ENCODE peak calls at places on chromosomes 11 and 22, in four cellular contexts. One of them, this sample, is unnamed.
A peak's percentile ranks its signal among the peaks of the same experiment; 100 is the strongest.

GRCh38 chr11:64967376-64967775 is 4.5 kb downstream of the MAJIN start:
- DNase-seq in psoas muscle: no peak
- DNase-seq in HFFc6: no peak
- DNase-seq in fibroblast of mammary gland: no peak
- DNase-seq in this sample: no peak

GRCh38 chr22:47238886-47239860 is 476.7 kb downstream of the TBC1D22A start:
- DNase-seq in HFFc6: no peak
- DNase-seq in psoas muscle: no peak
- DNase-seq in fibroblast of mammary gland: no peak
- DNase-seq in this sample: no peak

GRCh38 chr11:116180806-116181600 is 591.8 kb downstream of the BUD13 start:
- DNase-seq in HFFc6: no peak
- DNase-seq in psoas muscle: no peak
- DNase-seq in fibroblast of mammary gland: no peak
- DNase-seq in this sample: no peak

GRCh38 chr11:6096417-6096816 is 11.1 kb upstream of the OR56B4 start:
- DNase-seq in fibroblast of mammary gland: no peak
- DNase-seq in HFFc6: no peak
- DNase-seq in psoas muscle: no peak
- DNase-seq in this sample: no peak

GRCh38 chr11:118703563-118704106 is 24.2 kb upstream of the TREH start:
- DNase-seq in HFFc6: no peak
- DNase-seq in psoas muscle: peak; percentile 30
- DNase-seq in fibroblast of mammary gland: no peak
- DNase-seq in this sample: no peak

GRCh38 chr11:33790088-33790487 is 15.8 kb upstream of the FBXO3 start:
- DNase-seq in HFFc6: no peak
- DNase-seq in fibroblast of mammary gland: no peak
- DNase-seq in psoas muscle: no peak
- DNase-seq in this sample: no peak

GRCh38 chr11:96110302-96110701 is 186.4 kb upstream of the MTMR2 start:
- DNase-seq in HFFc6: no peak
- DNase-seq in fibroblast of mammary gland: no peak
- DNase-seq in psoas muscle: no peak
- DNase-seq in this sample: no peak

GRCh38 chr22:22841598-22841997 is 46.0 kb upstream of the IGLL5 start:
- DNase-seq in psoas muscle: no peak
- DNase-seq in HFFc6: no peak
- DNase-seq in fibroblast of mammary gland: no peak
- DNase-seq in this sample: no peak

GRCh38 chr11:2100361-2101170 is 38.6 kb downstream of the IGF2 start:
- DNase-seq in HFFc6: no peak
- DNase-seq in psoas muscle: peak; percentile 7
- DNase-seq in fibroblast of mammary gland: no peak
- DNase-seq in this sample: no peak

GRCh38 chr11:72238040-72238450 is 5.9 kb downstream of the PHOX2A start:
- DNase-seq in psoas muscle: no peak
- DNase-seq in fibroblast of mammary gland: peak; percentile 77
- DNase-seq in HFFc6: peak; percentile 60
- DNase-seq in this sample: no peak

GRCh38 chr22:39344046-39344390 is 5.8 kb upstream of the SYNGR1 start:
- DNase-seq in HFFc6: no peak
- DNase-seq in psoas muscle: no peak
- DNase-seq in fibroblast of mammary gland: no peak
- DNase-seq in this sample: no peak

GRCh38 chr22:39348909-39349505 is 784 bp upstream of the SYNGR1 start:
- DNase-seq in psoas muscle: no peak
- DNase-seq in HFFc6: no peak
- DNase-seq in fibroblast of mammary gland: no peak
- DNase-seq in this sample: no peak

GRCh38 chr22:39341179-39341578 is 8.6 kb upstream of the SYNGR1 start:
- DNase-seq in psoas muscle: no peak
- DNase-seq in HFFc6: no peak
- DNase-seq in fibroblast of mammary gland: no peak
- DNase-seq in this sample: no peak

GRCh38 chr22:39345231-39345630 is 4.6 kb upstream of the SYNGR1 start:
- DNase-seq in HFFc6: no peak
- DNase-seq in psoas muscle: no peak
- DNase-seq in fibroblast of mammary gland: no peak
- DNase-seq in this sample: no peak

GRCh38 chr22:39343259-39344045 is 6.3 kb upstream of the SYNGR1 start:
- DNase-seq in HFFc6: peak; percentile 54
- DNase-seq in fibroblast of mammary gland: peak; percentile 45
- DNase-seq in psoas muscle: no peak
- DNase-seq in this sample: peak; percentile 22
- TF ChIP-seq CTCF in HFFc6: peak; percentile 82
- TF ChIP-seq CTCF in fibroblast of mammary gland: peak; percentile 75
- TF ChIP-seq CTCF in psoas muscle: peak; percentile 67
- TF ChIP-seq CTCF in this sample: peak; percentile 83

DNA sequence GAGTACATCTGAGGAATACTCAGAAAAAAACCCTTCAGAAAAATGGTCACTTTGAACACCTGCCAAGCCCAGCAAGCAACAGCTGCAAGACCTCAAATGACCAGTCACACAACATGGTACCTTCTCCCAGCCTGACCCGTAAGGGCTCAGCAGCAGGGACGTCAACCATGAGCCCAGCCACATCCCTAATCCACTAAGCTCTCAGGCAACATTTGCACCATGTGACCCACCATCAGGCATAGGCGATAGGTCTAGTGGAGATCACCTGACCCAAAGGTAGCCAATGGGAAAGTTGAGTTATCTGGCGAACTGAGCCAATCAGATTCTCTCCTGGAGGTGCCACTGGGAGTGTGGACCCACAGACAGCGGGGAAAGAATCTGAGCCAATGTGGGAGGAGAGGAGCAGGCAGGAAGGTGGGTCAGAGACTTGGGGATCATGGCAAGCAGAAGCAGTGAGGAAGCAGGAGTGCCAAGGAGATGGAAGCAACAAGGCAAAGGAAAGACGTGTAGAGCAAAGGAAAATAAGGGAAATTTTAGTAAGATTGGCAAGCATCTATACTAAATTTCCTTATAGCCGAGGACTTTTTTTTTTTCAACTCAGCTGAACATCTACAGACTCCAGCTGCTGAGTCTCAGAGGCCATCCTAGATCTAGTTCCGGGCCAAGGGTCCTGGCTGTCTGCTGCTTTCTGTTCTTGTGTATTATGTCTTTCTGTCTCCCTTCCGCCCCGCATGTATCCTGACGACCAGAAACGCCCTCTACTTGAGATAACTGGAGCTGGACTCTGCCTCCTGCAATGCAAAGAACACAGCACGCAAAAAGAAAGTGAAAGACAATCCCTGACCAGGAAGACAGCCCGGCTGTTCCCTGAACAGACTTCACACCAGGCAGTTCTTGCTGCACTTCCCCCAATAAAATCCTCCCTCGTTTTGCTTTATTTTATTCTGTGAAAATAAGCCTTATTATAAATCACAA is 11.0 kb upstream of the PLAAT2 start:
- DNase-seq in HFFc6: peak; percentile 48
- DNase-seq in fibroblast of mammary gland: peak; percentile 75
- DNase-seq in psoas muscle: peak; percentile 22
- DNase-seq in this sample: no peak
- TF ChIP-seq CTCF in HFFc6: peak; percentile 27
- TF ChIP-seq CTCF in fibroblast of mammary gland: peak; percentile 7
- TF ChIP-seq CTCF in psoas muscle: no peak
- TF ChIP-seq CTCF in this sample: no peak

GRCh38 chr22:37726240-37726887 is 29.5 kb downstream of the TRIOBP start:
- DNase-seq in psoas muscle: no peak
- DNase-seq in HFFc6: no peak
- DNase-seq in fibroblast of mammary gland: peak; percentile 70
- DNase-seq in this sample: no peak
- TF ChIP-seq CTCF in psoas muscle: no peak
- TF ChIP-seq CTCF in HFFc6: peak; percentile 50
- TF ChIP-seq CTCF in fibroblast of mammary gland: peak; percentile 46
- TF ChIP-seq CTCF in this sample: no peak

GRCh38 chr11:8717876-8718753 is 35.5 kb downstream of the RPL27A start:
- DNase-seq in fibroblast of mammary gland: peak; percentile 88
- DNase-seq in HFFc6: peak; percentile 87
- DNase-seq in psoas muscle: peak; percentile 56
- DNase-seq in this sample: peak; percentile 15
- TF ChIP-seq CTCF in fibroblast of mammary gland: no peak
- TF ChIP-seq CTCF in HFFc6: no peak
- TF ChIP-seq CTCF in psoas muscle: no peak
- TF ChIP-seq CTCF in this sample: no peak

GRCh38 chr11:121444508-121444907 is 7.6 kb upstream of the SORL1 start:
- DNase-seq in psoas muscle: no peak
- DNase-seq in fibroblast of mammary gland: no peak
- DNase-seq in HFFc6: no peak
- DNase-seq in this sample: no peak

GRCh38 chr11:121449123-121449522 is 3.0 kb upstream of the SORL1 start:
- DNase-seq in fibroblast of mammary gland: no peak
- DNase-seq in psoas muscle: no peak
- DNase-seq in HFFc6: no peak
- DNase-seq in this sample: no peak

GRCh38 chr11:121445071-121445768 is 6.9 kb upstream of the SORL1 start:
- DNase-seq in psoas muscle: no peak
- DNase-seq in HFFc6: no peak
- DNase-seq in fibroblast of mammary gland: no peak
- DNase-seq in this sample: no peak

GRCh38 chr11:121448431-121448941 is 3.6 kb upstream of the SORL1 start:
- DNase-seq in psoas muscle: no peak
- DNase-seq in fibroblast of mammary gland: no peak
- DNase-seq in HFFc6: no peak
- DNase-seq in this sample: no peak

GRCh38 chr11:121446752-121447156 is 5.4 kb upstream of the SORL1 start:
- DNase-seq in psoas muscle: no peak
- DNase-seq in fibroblast of mammary gland: peak; percentile 41
- DNase-seq in HFFc6: no peak
- DNase-seq in this sample: no peak
- TF ChIP-seq CTCF in psoas muscle: no peak
- TF ChIP-seq CTCF in fibroblast of mammary gland: peak; percentile 24
- TF ChIP-seq CTCF in HFFc6: peak; percentile 54
- TF ChIP-seq CTCF in this sample: peak; percentile 9

GRCh38 chr11:87897921-87898320 is 277.3 kb downstream of the RAB38 start:
- DNase-seq in HFFc6: no peak
- DNase-seq in psoas muscle: no peak
- DNase-seq in fibroblast of mammary gland: no peak
- DNase-seq in this sample: no peak

GRCh38 chr11:87901366-87901765 is 273.9 kb downstream of the RAB38 start:
- DNase-seq in fibroblast of mammary gland: no peak
- DNase-seq in psoas muscle: no peak
- DNase-seq in HFFc6: no peak
- DNase-seq in this sample: no peak

GRCh38 chr11:87895021-87895420 is 280.2 kb downstream of the RAB38 start:
- DNase-seq in psoas muscle: no peak
- DNase-seq in fibroblast of mammary gland: no peak
- DNase-seq in HFFc6: no peak
- DNase-seq in this sample: no peak

GRCh38 chr11:87892291-87892690 is 283.0 kb downstream of the RAB38 start:
- DNase-seq in psoas muscle: no peak
- DNase-seq in HFFc6: no peak
- DNase-seq in fibroblast of mammary gland: no peak
- DNase-seq in this sample: no peak

GRCh38 chr11:87897079-87897478 is 278.2 kb downstream of the RAB38 start:
- DNase-seq in fibroblast of mammary gland: no peak
- DNase-seq in psoas muscle: no peak
- DNase-seq in HFFc6: no peak
- DNase-seq in this sample: no peak
- TF ChIP-seq CTCF in fibroblast of mammary gland: no peak
- TF ChIP-seq CTCF in psoas muscle: no peak
- TF ChIP-seq CTCF in HFFc6: no peak
- TF ChIP-seq CTCF in this sample: no peak

GRCh38 chr11:120305286-120305685 is 19.8 kb upstream of the TLCD5 start:
- DNase-seq in psoas muscle: no peak
- DNase-seq in fibroblast of mammary gland: no peak
- DNase-seq in HFFc6: no peak
- DNase-seq in this sample: no peak

GRCh38 chr11:120307476-120307875 is 17.6 kb upstream of the TLCD5 start:
- DNase-seq in fibroblast of mammary gland: no peak
- DNase-seq in HFFc6: no peak
- DNase-seq in psoas muscle: no peak
- DNase-seq in this sample: no peak

GRCh38 chr11:120304526-120304925 is 20.6 kb upstream of the TLCD5 start:
- DNase-seq in HFFc6: no peak
- DNase-seq in fibroblast of mammary gland: peak; percentile 11
- DNase-seq in psoas muscle: no peak
- DNase-seq in this sample: no peak

GRCh38 chr11:120308081-120308480 is 17.0 kb upstream of the TLCD5 start:
- DNase-seq in psoas muscle: no peak
- DNase-seq in HFFc6: no peak
- DNase-seq in fibroblast of mammary gland: no peak
- DNase-seq in this sample: no peak

DNA sequence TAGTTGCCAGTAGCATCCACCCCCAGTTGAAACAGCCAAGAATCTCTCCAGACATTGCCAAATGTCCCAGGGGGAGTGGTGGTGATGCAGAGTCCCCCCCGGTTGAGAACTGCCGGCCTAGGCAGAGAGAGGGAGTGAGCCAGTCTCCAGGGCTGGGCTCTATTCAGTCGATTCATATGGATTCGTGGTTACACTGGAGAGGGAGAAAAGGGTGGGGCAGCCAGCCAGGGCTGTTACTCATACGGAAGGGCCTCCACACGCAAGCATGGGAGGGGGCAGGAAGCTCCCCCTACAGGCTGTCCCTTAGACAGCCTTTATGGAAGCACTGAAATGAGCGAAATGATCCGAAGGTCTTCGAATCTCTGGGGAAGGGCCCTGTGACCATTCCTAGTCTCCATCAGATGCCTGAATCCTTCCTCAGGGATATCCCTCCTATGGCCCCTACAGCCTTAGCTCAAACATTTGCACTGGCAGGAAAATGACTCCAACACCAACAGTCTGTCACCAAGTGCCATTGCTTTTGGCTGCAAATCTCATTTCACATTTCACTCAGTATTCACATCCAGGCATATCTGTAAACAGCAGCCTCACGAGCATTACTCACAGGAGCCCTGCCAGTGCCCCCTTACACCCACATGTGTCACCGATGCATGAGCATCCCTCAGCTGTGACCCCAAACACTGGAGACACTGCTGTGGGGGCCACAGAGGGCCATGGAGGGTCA is 18.4 kb upstream of the TLCD5 start:
- DNase-seq in psoas muscle: no peak
- DNase-seq in HFFc6: peak; percentile 88
- DNase-seq in fibroblast of mammary gland: peak; percentile 94
- DNase-seq in this sample: no peak
- TF ChIP-seq CTCF in psoas muscle: peak; percentile 7
- TF ChIP-seq CTCF in HFFc6: peak; percentile 81
- TF ChIP-seq CTCF in fibroblast of mammary gland: peak; percentile 74
- TF ChIP-seq CTCF in this sample: no peak

GRCh38 chr22:35258144-35258988 is 1.1 kb downstream of the HMGXB4 start:
- DNase-seq in psoas muscle: no peak
- DNase-seq in HFFc6: no peak
- DNase-seq in fibroblast of mammary gland: peak; percentile 24
- DNase-seq in this sample: no peak

GRCh38 chr22:35253946-35254345 is 3.3 kb upstream of the HMGXB4 start:
- DNase-seq in psoas muscle: no peak
- DNase-seq in fibroblast of mammary gland: no peak
- DNase-seq in HFFc6: no peak
- DNase-seq in this sample: no peak

GRCh38 chr22:35257002-35257320 is 332 bp upstream of the HMGXB4 start:
- DNase-seq in psoas muscle: no peak
- DNase-seq in fibroblast of mammary gland: no peak
- DNase-seq in HFFc6: no peak
- DNase-seq in this sample: no peak

GRCh38 chr22:35257321-35258143 is at the start of gene HMGXB4:
- DNase-seq in fibroblast of mammary gland: peak; percentile 85
- DNase-seq in psoas muscle: peak; percentile 92
- DNase-seq in HFFc6: peak; percentile 78
- DNase-seq in this sample: peak; percentile 70
- TF ChIP-seq CTCF in fibroblast of mammary gland: no peak
- TF ChIP-seq CTCF in psoas muscle: peak; percentile 17
- TF ChIP-seq CTCF in HFFc6: peak; percentile 38
- TF ChIP-seq CTCF in this sample: peak; percentile 14

GRCh38 chr11:43393765-43394355 is 35.1 kb downstream of the TTC17 start:
- DNase-seq in fibroblast of mammary gland: peak; percentile 18
- DNase-seq in psoas muscle: no peak
- DNase-seq in HFFc6: no peak
- DNase-seq in this sample: no peak
- TF ChIP-seq CTCF in fibroblast of mammary gland: no peak
- TF ChIP-seq CTCF in psoas muscle: no peak
- TF ChIP-seq CTCF in HFFc6: no peak
- TF ChIP-seq CTCF in this sample: no peak